ENCODE peak calls at places on chromosomes 4 and X, in ten cellular contexts. One of them, this sample, is unnamed.
A peak's percentile ranks its signal among the peaks of the same experiment; 100 is the strongest.

GRCh38 chrX:1657367-1658082 is 42.7 kb downstream of the ASMT start:
- DNase-seq in amygdala: no peak
- DNase-seq in non-pigmented ciliary epithelial cell: no peak
- DNase-seq in H54: peak; percentile 20
- DNase-seq in Peyer's patch: no peak
- DNase-seq in OCI-LY7: peak; percentile 66
- DNase-seq in left ventricle myocardium inferior: no peak
- DNase-seq in T-helper 17 cell: peak; percentile 26
- DNase-seq in mesenchymal stem cell: no peak
- DNase-seq in NCI-H1417: peak; percentile 63
- DNase-seq in this sample: peak; percentile 73

GRCh38 chrX:119055650-119056049 is 17.1 kb upstream of the CT47C1 start:
- DNase-seq in Peyer's patch: no peak
- DNase-seq in H54: no peak
- DNase-seq in NCI-H1417: no peak
- DNase-seq in non-pigmented ciliary epithelial cell: no peak
- DNase-seq in mesenchymal stem cell: no peak
- DNase-seq in OCI-LY7: no peak
- DNase-seq in left ventricle myocardium inferior: peak; percentile 17
- DNase-seq in T-helper 17 cell: no peak
- DNase-seq in amygdala: no peak
- DNase-seq in this sample: no peak

GRCh38 chr4:73415807-73416238 is 11.7 kb downstream of the ALB start:
- DNase-seq in H54: no peak
- DNase-seq in mesenchymal stem cell: no peak
- DNase-seq in amygdala: no peak
- DNase-seq in non-pigmented ciliary epithelial cell: no peak
- DNase-seq in NCI-H1417: no peak
- DNase-seq in T-helper 17 cell: no peak
- DNase-seq in Peyer's patch: no peak
- DNase-seq in OCI-LY7: no peak
- DNase-seq in left ventricle myocardium inferior: no peak
- DNase-seq in this sample: no peak

GRCh38 chrX:10101269-10101668 is 55.5 kb upstream of the CLCN4 start:
- DNase-seq in OCI-LY7: no peak
- DNase-seq in left ventricle myocardium inferior: no peak
- DNase-seq in T-helper 17 cell: no peak
- DNase-seq in NCI-H1417: no peak
- DNase-seq in amygdala: no peak
- DNase-seq in non-pigmented ciliary epithelial cell: no peak
- DNase-seq in H54: no peak
- DNase-seq in mesenchymal stem cell: peak; percentile 62
- DNase-seq in Peyer's patch: no peak
- DNase-seq in this sample: no peak

GRCh38 chrX:80237072-80237471 is 183.2 kb upstream of the TENT5D start:
- DNase-seq in Peyer's patch: no peak
- DNase-seq in H54: no peak
- DNase-seq in mesenchymal stem cell: no peak
- DNase-seq in left ventricle myocardium inferior: no peak
- DNase-seq in non-pigmented ciliary epithelial cell: no peak
- DNase-seq in T-helper 17 cell: no peak
- DNase-seq in amygdala: no peak
- DNase-seq in OCI-LY7: no peak
- DNase-seq in NCI-H1417: no peak
- DNase-seq in this sample: no peak

GRCh38 chr4:186775867-186776266 is 52.2 kb upstream of the FAT1 start:
- DNase-seq in left ventricle myocardium inferior: no peak
- DNase-seq in non-pigmented ciliary epithelial cell: no peak
- DNase-seq in T-helper 17 cell: no peak
- DNase-seq in Peyer's patch: no peak
- DNase-seq in OCI-LY7: no peak
- DNase-seq in mesenchymal stem cell: no peak
- DNase-seq in H54: no peak
- DNase-seq in NCI-H1417: no peak
- DNase-seq in amygdala: no peak
- DNase-seq in this sample: no peak

GRCh38 chrX:39848243-39848642 is 249.5 kb downstream of the BCOR start:
- DNase-seq in Peyer's patch: no peak
- DNase-seq in T-helper 17 cell: no peak
- DNase-seq in amygdala: no peak
- DNase-seq in H54: no peak
- DNase-seq in OCI-LY7: no peak
- DNase-seq in left ventricle myocardium inferior: no peak
- DNase-seq in NCI-H1417: no peak
- DNase-seq in non-pigmented ciliary epithelial cell: no peak
- DNase-seq in mesenchymal stem cell: peak; percentile 56
- DNase-seq in this sample: no peak

GRCh38 chr4:32499176-32499575 is 1779.0 kb downstream of the PCDH7 start:
- DNase-seq in mesenchymal stem cell: no peak
- DNase-seq in amygdala: no peak
- DNase-seq in Peyer's patch: no peak
- DNase-seq in NCI-H1417: no peak
- DNase-seq in OCI-LY7: no peak
- DNase-seq in left ventricle myocardium inferior: no peak
- DNase-seq in T-helper 17 cell: no peak
- DNase-seq in H54: no peak
- DNase-seq in non-pigmented ciliary epithelial cell: peak; percentile 59
- DNase-seq in this sample: no peak

GRCh38 chrX:47148946-47149345 is 3.9 kb downstream of the RBM10 start:
- DNase-seq in mesenchymal stem cell: no peak
- DNase-seq in left ventricle myocardium inferior: no peak
- DNase-seq in Peyer's patch: no peak
- DNase-seq in NCI-H1417: no peak
- DNase-seq in T-helper 17 cell: no peak
- DNase-seq in OCI-LY7: no peak
- DNase-seq in H54: no peak
- DNase-seq in amygdala: no peak
- DNase-seq in non-pigmented ciliary epithelial cell: no peak
- DNase-seq in this sample: no peak

GRCh38 chrX:17654116-17654515 is 83.2 kb upstream of the SCML1 start:
- DNase-seq in H54: no peak
- DNase-seq in NCI-H1417: no peak
- DNase-seq in Peyer's patch: no peak
- DNase-seq in non-pigmented ciliary epithelial cell: no peak
- DNase-seq in left ventricle myocardium inferior: no peak
- DNase-seq in mesenchymal stem cell: no peak
- DNase-seq in amygdala: no peak
- DNase-seq in T-helper 17 cell: peak; percentile 32
- DNase-seq in OCI-LY7: no peak
- DNase-seq in this sample: peak; percentile 11

GRCh38 chrX:14506866-14507265 is 22.5 kb upstream of the GLRA2 start:
- DNase-seq in Peyer's patch: no peak
- DNase-seq in amygdala: no peak
- DNase-seq in NCI-H1417: no peak
- DNase-seq in non-pigmented ciliary epithelial cell: no peak
- DNase-seq in H54: no peak
- DNase-seq in OCI-LY7: no peak
- DNase-seq in mesenchymal stem cell: no peak
- DNase-seq in left ventricle myocardium inferior: no peak
- DNase-seq in T-helper 17 cell: no peak
- DNase-seq in this sample: no peak

GRCh38 chr4:101348367-101348827 is 1.1 kb upstream of the PPP3CA start:
- DNase-seq in non-pigmented ciliary epithelial cell: no peak
- DNase-seq in H54: no peak
- DNase-seq in T-helper 17 cell: no peak
- DNase-seq in amygdala: peak; percentile 46
- DNase-seq in left ventricle myocardium inferior: peak; percentile 23
- DNase-seq in NCI-H1417: no peak
- DNase-seq in Peyer's patch: no peak
- DNase-seq in OCI-LY7: no peak
- DNase-seq in mesenchymal stem cell: no peak
- DNase-seq in this sample: no peak

GRCh38 chr4:19776021-19776459 is 475.7 kb upstream of the SLIT2 start:
- DNase-seq in mesenchymal stem cell: peak; percentile 84
- DNase-seq in left ventricle myocardium inferior: no peak
- DNase-seq in H54: peak; percentile 29
- DNase-seq in OCI-LY7: no peak
- DNase-seq in amygdala: no peak
- DNase-seq in T-helper 17 cell: no peak
- DNase-seq in NCI-H1417: peak; percentile 44
- DNase-seq in Peyer's patch: no peak
- DNase-seq in non-pigmented ciliary epithelial cell: peak; percentile 88
- DNase-seq in this sample: no peak